ENCODE peak calls at places on chromosomes 2 and 18, in eight cellular contexts. One of them, this sample, is unnamed.

GRCh38 chr2:11676640-11677039 is 6.6 kb upstream of the NTSR2 start:
- DNase-seq in RPMI7951: no peak
- DNase-seq in right cardiac atrium: no peak
- DNase-seq in germinal center: no peak
- DNase-seq in brain microvascular endothelial cell: no peak
- DNase-seq in WERI-Rb-1: peak
- DNase-seq in stimulated activated CD8-positive, alpha-beta memory T cell treated with anti-CD3 and anti-CD28 coated beads, Interleukin-7, amount 100 ng/mL, for 1 hour: no peak
- DNase-seq in posterior cingulate gyrus: no peak
- DNase-seq in this sample: no peak

GRCh38 chr2:9212661-9213411 is 6.2 kb downstream of the ASAP2 start:
- DNase-seq in RPMI7951: no peak
- DNase-seq in right cardiac atrium: peak
- DNase-seq in germinal center: no peak
- DNase-seq in brain microvascular endothelial cell: no peak
- DNase-seq in WERI-Rb-1: no peak
- DNase-seq in stimulated activated CD8-positive, alpha-beta memory T cell treated with anti-CD3 and anti-CD28 coated beads, Interleukin-7, amount 100 ng/mL, for 1 hour: no peak
- DNase-seq in posterior cingulate gyrus: no peak
- DNase-seq in this sample: no peak

GRCh38 chr2:196849895-196850294 is 40.7 kb upstream of the C2orf66 start:
- DNase-seq in RPMI7951: peak
- DNase-seq in right cardiac atrium: no peak
- DNase-seq in germinal center: no peak
- DNase-seq in brain microvascular endothelial cell: peak
- DNase-seq in WERI-Rb-1: peak
- DNase-seq in stimulated activated CD8-positive, alpha-beta memory T cell treated with anti-CD3 and anti-CD28 coated beads, Interleukin-7, amount 100 ng/mL, for 1 hour: no peak
- DNase-seq in posterior cingulate gyrus: peak
- DNase-seq in this sample: peak

GRCh38 chr2:217743980-217744761 is 258.6 kb downstream of the TNS1 start:
- DNase-seq in RPMI7951: no peak
- DNase-seq in right cardiac atrium: peak
- DNase-seq in germinal center: no peak
- DNase-seq in brain microvascular endothelial cell: no peak
- DNase-seq in WERI-Rb-1: no peak
- DNase-seq in stimulated activated CD8-positive, alpha-beta memory T cell treated with anti-CD3 and anti-CD28 coated beads, Interleukin-7, amount 100 ng/mL, for 1 hour: no peak
- DNase-seq in posterior cingulate gyrus: peak
- DNase-seq in this sample: no peak

GRCh38 chr18:43830905-43831304 is 553.6 kb upstream of the SYT4 start:
- DNase-seq in RPMI7951: peak
- DNase-seq in right cardiac atrium: no peak
- DNase-seq in germinal center: no peak
- DNase-seq in brain microvascular endothelial cell: no peak
- DNase-seq in WERI-Rb-1: no peak
- DNase-seq in stimulated activated CD8-positive, alpha-beta memory T cell treated with anti-CD3 and anti-CD28 coated beads, Interleukin-7, amount 100 ng/mL, for 1 hour: no peak
- DNase-seq in posterior cingulate gyrus: no peak
- DNase-seq in this sample: no peak

GRCh38 chr2:192064459-192064858 is 130.3 kb downstream of the TMEFF2 start:
- DNase-seq in RPMI7951: no peak
- DNase-seq in right cardiac atrium: no peak
- DNase-seq in germinal center: no peak
- DNase-seq in brain microvascular endothelial cell: no peak
- DNase-seq in WERI-Rb-1: no peak
- DNase-seq in stimulated activated CD8-positive, alpha-beta memory T cell treated with anti-CD3 and anti-CD28 coated beads, Interleukin-7, amount 100 ng/mL, for 1 hour: no peak
- DNase-seq in posterior cingulate gyrus: no peak
- DNase-seq in this sample: no peak

GRCh38 chr2:140997997-140998396 is 1132.8 kb downstream of the LRP1B start:
- DNase-seq in RPMI7951: no peak
- DNase-seq in right cardiac atrium: no peak
- DNase-seq in germinal center: no peak
- DNase-seq in brain microvascular endothelial cell: no peak
- DNase-seq in WERI-Rb-1: no peak
- DNase-seq in stimulated activated CD8-positive, alpha-beta memory T cell treated with anti-CD3 and anti-CD28 coated beads, Interleukin-7, amount 100 ng/mL, for 1 hour: no peak
- DNase-seq in posterior cingulate gyrus: no peak
- DNase-seq in this sample: no peak

GRCh38 chr2:190340369-190340768 is 3.0 kb upstream of the INPP1 start:
- DNase-seq in RPMI7951: peak
- DNase-seq in right cardiac atrium: no peak
- DNase-seq in germinal center: no peak
- DNase-seq in brain microvascular endothelial cell: peak
- DNase-seq in WERI-Rb-1: no peak
- DNase-seq in stimulated activated CD8-positive, alpha-beta memory T cell treated with anti-CD3 and anti-CD28 coated beads, Interleukin-7, amount 100 ng/mL, for 1 hour: no peak
- DNase-seq in posterior cingulate gyrus: no peak
- DNase-seq in this sample: peak

GRCh38 chr2:106843001-106843909 is 42.7 kb downstream of the ST6GAL2 start:
- DNase-seq in RPMI7951: no peak
- DNase-seq in right cardiac atrium: peak
- DNase-seq in germinal center: no peak
- DNase-seq in brain microvascular endothelial cell: no peak
- DNase-seq in WERI-Rb-1: no peak
- DNase-seq in stimulated activated CD8-positive, alpha-beta memory T cell treated with anti-CD3 and anti-CD28 coated beads, Interleukin-7, amount 100 ng/mL, for 1 hour: no peak
- DNase-seq in posterior cingulate gyrus: no peak
- DNase-seq in this sample: no peak

GRCh38 chr2:119523959-119524694 is at the start of gene SCTR:
- DNase-seq in RPMI7951: no peak
- DNase-seq in right cardiac atrium: no peak
- DNase-seq in germinal center: no peak
- DNase-seq in brain microvascular endothelial cell: no peak
- DNase-seq in WERI-Rb-1: peak
- DNase-seq in stimulated activated CD8-positive, alpha-beta memory T cell treated with anti-CD3 and anti-CD28 coated beads, Interleukin-7, amount 100 ng/mL, for 1 hour: no peak
- DNase-seq in posterior cingulate gyrus: no peak
- DNase-seq in this sample: no peak

GRCh38 chr2:177315303-177315887 is 50.9 kb upstream of the NFE2L2 start:
- DNase-seq in RPMI7951: no peak
- DNase-seq in right cardiac atrium: no peak
- DNase-seq in germinal center: no peak
- DNase-seq in brain microvascular endothelial cell: no peak
- DNase-seq in WERI-Rb-1: no peak
- DNase-seq in stimulated activated CD8-positive, alpha-beta memory T cell treated with anti-CD3 and anti-CD28 coated beads, Interleukin-7, amount 100 ng/mL, for 1 hour: no peak
- DNase-seq in posterior cingulate gyrus: no peak
- DNase-seq in this sample: no peak

GRCh38 chr2:16185671-16186391 is 245.5 kb downstream of the MYCN start:
- DNase-seq in RPMI7951: no peak
- DNase-seq in right cardiac atrium: no peak
- DNase-seq in germinal center: no peak
- DNase-seq in brain microvascular endothelial cell: no peak
- DNase-seq in WERI-Rb-1: no peak
- DNase-seq in stimulated activated CD8-positive, alpha-beta memory T cell treated with anti-CD3 and anti-CD28 coated beads, Interleukin-7, amount 100 ng/mL, for 1 hour: no peak
- DNase-seq in posterior cingulate gyrus: no peak
- DNase-seq in this sample: no peak

GRCh38 chr2:237675326-237675725 is 47.9 kb downstream of the LRRFIP1 start:
- DNase-seq in RPMI7951: no peak
- DNase-seq in right cardiac atrium: no peak
- DNase-seq in germinal center: no peak
- DNase-seq in brain microvascular endothelial cell: no peak
- DNase-seq in WERI-Rb-1: no peak
- DNase-seq in stimulated activated CD8-positive, alpha-beta memory T cell treated with anti-CD3 and anti-CD28 coated beads, Interleukin-7, amount 100 ng/mL, for 1 hour: no peak
- DNase-seq in posterior cingulate gyrus: no peak
- DNase-seq in this sample: no peak

GRCh38 chr2:122319551-122320132 is 564.2 kb downstream of the TSN start:
- DNase-seq in RPMI7951: peak
- DNase-seq in right cardiac atrium: no peak
- DNase-seq in germinal center: no peak
- DNase-seq in brain microvascular endothelial cell: no peak
- DNase-seq in WERI-Rb-1: no peak
- DNase-seq in stimulated activated CD8-positive, alpha-beta memory T cell treated with anti-CD3 and anti-CD28 coated beads, Interleukin-7, amount 100 ng/mL, for 1 hour: no peak
- DNase-seq in posterior cingulate gyrus: no peak
- DNase-seq in this sample: no peak

GRCh38 chr2:159108178-159108893 is 139.9 kb downstream of the TANC1 start:
- DNase-seq in RPMI7951: no peak
- DNase-seq in right cardiac atrium: peak
- DNase-seq in germinal center: no peak
- DNase-seq in brain microvascular endothelial cell: no peak
- DNase-seq in WERI-Rb-1: no peak
- DNase-seq in stimulated activated CD8-positive, alpha-beta memory T cell treated with anti-CD3 and anti-CD28 coated beads, Interleukin-7, amount 100 ng/mL, for 1 hour: no peak
- DNase-seq in posterior cingulate gyrus: no peak
- DNase-seq in this sample: no peak

GRCh38 chr2:206610451-206610850 is 31.8 kb upstream of the FAM237A start:
- DNase-seq in RPMI7951: no peak
- DNase-seq in right cardiac atrium: no peak
- DNase-seq in germinal center: no peak
- DNase-seq in brain microvascular endothelial cell: no peak
- DNase-seq in WERI-Rb-1: no peak
- DNase-seq in stimulated activated CD8-positive, alpha-beta memory T cell treated with anti-CD3 and anti-CD28 coated beads, Interleukin-7, amount 100 ng/mL, for 1 hour: no peak
- DNase-seq in posterior cingulate gyrus: no peak
- DNase-seq in this sample: no peak

GRCh38 chr2:230849633-230850357 is 14.9 kb upstream of the ITM2C start:
- DNase-seq in RPMI7951: no peak
- DNase-seq in right cardiac atrium: peak
- DNase-seq in germinal center: peak
- DNase-seq in brain microvascular endothelial cell: peak
- DNase-seq in WERI-Rb-1: no peak
- DNase-seq in stimulated activated CD8-positive, alpha-beta memory T cell treated with anti-CD3 and anti-CD28 coated beads, Interleukin-7, amount 100 ng/mL, for 1 hour: peak
- DNase-seq in posterior cingulate gyrus: no peak
- DNase-seq in this sample: no peak

GRCh38 chr2:187056416-187057333 is 207.7 kb upstream of the ZSWIM2 start:
- DNase-seq in RPMI7951: no peak
- DNase-seq in right cardiac atrium: no peak
- DNase-seq in germinal center: no peak
- DNase-seq in brain microvascular endothelial cell: no peak
- DNase-seq in WERI-Rb-1: no peak
- DNase-seq in stimulated activated CD8-positive, alpha-beta memory T cell treated with anti-CD3 and anti-CD28 coated beads, Interleukin-7, amount 100 ng/mL, for 1 hour: no peak
- DNase-seq in posterior cingulate gyrus: no peak
- DNase-seq in this sample: no peak

GRCh38 chr18:79388043-79388442 is 7.7 kb upstream of the NFATC1 start:
- DNase-seq in RPMI7951: no peak
- DNase-seq in right cardiac atrium: no peak
- DNase-seq in germinal center: no peak
- DNase-seq in brain microvascular endothelial cell: no peak
- DNase-seq in WERI-Rb-1: no peak
- DNase-seq in stimulated activated CD8-positive, alpha-beta memory T cell treated with anti-CD3 and anti-CD28 coated beads, Interleukin-7, amount 100 ng/mL, for 1 hour: no peak
- DNase-seq in posterior cingulate gyrus: no peak
- DNase-seq in this sample: no peak

GRCh38 chr18:79681484-79682387 is 2.1 kb downstream of the CTDP1 start:
- DNase-seq in RPMI7951: no peak
- DNase-seq in right cardiac atrium: no peak
- DNase-seq in germinal center: no peak
- DNase-seq in brain microvascular endothelial cell: no peak
- DNase-seq in WERI-Rb-1: no peak
- DNase-seq in stimulated activated CD8-positive, alpha-beta memory T cell treated with anti-CD3 and anti-CD28 coated beads, Interleukin-7, amount 100 ng/mL, for 1 hour: peak
- DNase-seq in posterior cingulate gyrus: no peak
- DNase-seq in this sample: no peak

GRCh38 chr2:224268441-224268840 is 133.5 kb downstream of the FAM124B start:
- DNase-seq in RPMI7951: peak
- DNase-seq in right cardiac atrium: no peak
- DNase-seq in germinal center: no peak
- DNase-seq in brain microvascular endothelial cell: peak
- DNase-seq in WERI-Rb-1: no peak
- DNase-seq in stimulated activated CD8-positive, alpha-beta memory T cell treated with anti-CD3 and anti-CD28 coated beads, Interleukin-7, amount 100 ng/mL, for 1 hour: no peak
- DNase-seq in posterior cingulate gyrus: no peak
- DNase-seq in this sample: peak

This sample was measured in HT1080.